ENCODE peak calls at places on chromosomes 2 and 18, in ten cellular contexts. J is K562, I is transverse colon, M is esophagus squamous epithelium, W is adrenal gland, C is right lobe of liver, A is spleen, T is heart left ventricle, U is Peyer's patch, E is breast epithelium. Z is an unnamed sample.
A peak's percentile ranks its signal among the peaks of the same experiment; 100 is the strongest.

GRCh38 chr2:8134105-8134903 is 547.6 kb upstream of the ID2 start:
- DNase-seq in M (no peak), E (no peak), I (peak; percentile 53), T (no peak), W (no peak), A (no peak), U (no peak), C (no peak), J (no peak), Z (no peak)

GRCh38 chr2:214246417-214246816 is 164.4 kb upstream of the VWC2L start:
- DNase-seq in E (no peak), C (no peak), I (no peak), J (no peak), A (no peak), U (no peak), M (no peak), W (no peak), T (no peak), Z (no peak)

GRCh38 chr2:120556908-120557307 is 178.8 kb upstream of the GLI2 start:
- DNase-seq in W (no peak), M (no peak), J (no peak), I (no peak), U (no peak), E (no peak), T (no peak), C (no peak), A (no peak), Z (no peak)

GRCh38 chr2:86223682-86224560 is 24.7 kb downstream of the MRPL35 start:
- DNase-seq in M (no peak), I (no peak), A (no peak), U (no peak), W (no peak), T (no peak), C (no peak), J (no peak), E (no peak), Z (no peak)

GRCh38 chr2:42951263-42951938 is 159.0 kb upstream of the HAAO start:
- DNase-seq in T (peak; percentile 75), E (no peak), A (no peak), W (peak; percentile 30), I (no peak), J (no peak), M (no peak), C (no peak), U (no peak), Z (no peak)

GRCh38 chr2:30894498-30895119 is 87.4 kb upstream of the CAPN13 start:
- DNase-seq in J (no peak), C (no peak), A (no peak), W (no peak), U (no peak), T (no peak), E (no peak), M (no peak), I (no peak), Z (no peak)

GRCh38 chr2:40658917-40659316 is 207.0 kb upstream of the SLC8A1 start:
- DNase-seq in T (no peak), A (no peak), E (no peak), I (no peak), C (no peak), W (no peak), U (no peak), J (no peak), M (no peak), Z (no peak)

GRCh38 chr2:69385443-69386151 is 1.4 kb downstream of the GFPT1 start:
- DNase-seq in I (peak; percentile 28), E (no peak), W (no peak), U (no peak), J (peak; percentile 61), C (no peak), T (no peak), A (no peak), M (no peak), Z (no peak)

GRCh38 chr18:10430696-10431095 is 23.7 kb upstream of the APCDD1 start:
- DNase-seq in U (no peak), I (no peak), T (no peak), J (no peak), M (no peak), W (no peak), E (no peak), A (no peak), C (no peak), Z (no peak)

GRCh38 chr18:46073474-46074331 is 1.6 kb upstream of the PSTPIP2 start:
- DNase-seq in A (peak; percentile 50), J (peak; percentile 70), U (no peak), M (no peak), C (no peak), E (no peak), T (no peak), W (peak; percentile 69), I (peak; percentile 39), Z (peak; percentile 93)

GRCh38 chr2:54613794-54614257 is 109.6 kb upstream of the EML6 start:
- DNase-seq in T (no peak), U (no peak), W (peak; percentile 65), E (no peak), J (no peak), C (no peak), M (no peak), I (no peak), A (no peak), Z (no peak)

GRCh38 chr2:216094701-216095100 is 13.0 kb downstream of the TMEM169 start:
- DNase-seq in A (no peak), E (no peak), U (no peak), I (no peak), J (no peak), C (no peak), M (no peak), W (no peak), T (no peak), Z (no peak)

GRCh38 chr2:11656671-11657101 is 13.3 kb downstream of the NTSR2 start:
- DNase-seq in W (no peak), J (peak; percentile 50), C (no peak), M (no peak), E (no peak), A (peak; percentile 78), U (no peak), I (peak; percentile 51), T (no peak), Z (no peak)

GRCh38 chr2:203623104-203623503 is 83.3 kb upstream of the CD28 start:
- DNase-seq in M (no peak), T (no peak), U (no peak), E (no peak), C (no peak), J (no peak), A (no peak), I (no peak), W (no peak), Z (no peak)

GRCh38 chr18:57831597-57832377 is 28.7 kb upstream of the ATP8B1 start:
- DNase-seq in M (no peak), J (no peak), C (no peak), W (no peak), I (no peak), U (no peak), A (no peak), T (no peak), E (no peak), Z (no peak)

GRCh38 chr2:60416221-60417008 is 137.0 kb downstream of the BCL11A start:
- DNase-seq in M (no peak), A (no peak), C (no peak), J (no peak), E (no peak), U (peak; percentile 61), I (peak; percentile 47), W (peak; percentile 87), T (no peak), Z (no peak)

GRCh38 chr2:106272202-106272807 is 78.2 kb upstream of the UXS1 start:
- DNase-seq in I (no peak), E (no peak), U (no peak), A (no peak), W (no peak), M (no peak), J (no peak), C (no peak), T (no peak), Z (peak; percentile 19)

DNA sequence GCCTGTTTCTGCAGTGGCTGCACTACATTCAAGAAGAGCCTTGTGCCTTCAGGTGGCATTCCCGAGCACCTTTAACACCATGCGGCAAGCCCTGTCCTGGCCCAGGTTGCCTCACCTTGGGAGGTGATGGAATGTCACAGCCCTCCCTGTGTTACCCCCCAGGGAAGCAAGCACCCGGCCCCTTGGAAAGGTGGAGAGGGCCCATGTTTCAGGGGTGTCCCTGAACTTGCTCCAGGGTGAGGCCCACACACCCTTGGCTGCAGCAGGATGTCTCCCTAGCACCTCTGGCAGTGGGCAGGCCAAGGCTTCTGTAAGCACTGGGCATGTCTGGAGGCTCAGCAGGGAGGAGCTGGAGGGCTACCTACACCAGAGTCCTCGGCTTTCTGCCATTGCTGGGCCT is 29.3 kb upstream of the ACAA2 start:
- DNase-seq in M (no peak), C (no peak), J (no peak), E (no peak), T (no peak), I (no peak), A (no peak), W (no peak), U (no peak), Z (no peak)
- H3K36me3 ChIP-seq in M (no peaks in the 10 kb centered on the region), C (no peaks in the 10 kb centered on the region), J (no peaks in the 10 kb centered on the region), E (no peaks in the 10 kb centered on the region), T (no peaks in the 10 kb centered on the region), I (peaks cover 8% of the 10 kb centered on the region), A (no peaks in the 10 kb centered on the region), W (no peaks in the 10 kb centered on the region), U (no peaks in the 10 kb centered on the region), Z (no peaks in the 10 kb centered on the region)

DNA sequence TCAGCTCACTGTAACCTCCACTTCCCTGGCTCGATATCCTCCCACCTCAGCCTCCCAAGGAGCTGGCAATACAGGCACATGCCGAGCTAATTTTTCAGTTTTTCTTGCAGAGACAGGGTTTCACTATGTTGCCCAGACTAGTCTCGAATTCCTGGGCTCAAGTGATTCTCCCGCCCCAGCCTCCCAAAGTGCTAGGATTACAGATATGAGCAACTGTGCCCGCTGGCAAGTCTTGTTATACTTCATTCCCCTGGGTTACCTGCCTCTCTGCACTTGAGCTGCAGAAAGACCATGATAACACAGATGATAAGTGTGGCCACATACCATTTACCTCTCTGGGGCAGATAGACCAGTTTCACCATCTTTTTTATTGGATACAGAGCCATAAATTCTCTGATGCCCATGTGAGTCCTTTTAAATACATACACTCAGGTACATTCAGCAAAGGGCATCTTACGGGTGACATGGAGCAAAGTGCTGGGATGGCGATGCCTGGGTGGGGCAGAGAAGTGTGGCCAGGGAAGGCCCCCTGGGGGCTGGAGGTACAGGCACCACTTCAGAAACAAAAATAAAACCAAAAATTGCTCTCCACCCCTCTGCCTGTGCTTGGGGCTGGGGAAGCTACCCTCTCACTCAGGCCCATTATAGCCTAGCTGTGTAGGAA is 20.4 kb downstream of the CCT7 start:
- DNase-seq in C (no peak), W (no peak), I (no peak), T (no peak), M (no peak), E (no peak), A (no peak), U (no peak), J (no peak), Z (no peak)
- TF ChIP-seq POLR2A in C (no peak), W (no peak), I (no peak), T (no peak), M (no peak), E (no peak), A (no peak), U (no peak), J (no peak), Z (no peak)

GRCh38 chr2:182732736-182733135 is 16.7 kb downstream of the DNAJC10 start:
- DNase-seq in A (no peak), J (no peak), W (no peak), T (no peak), E (no peak), C (no peak), I (no peak), U (no peak), M (no peak), Z (no peak)
- H3K36me3 ChIP-seq in A (peaks cover 13% of the 10 kb centered on the region), J (peaks cover 64% of the 10 kb centered on the region), W (peaks cover 22% of the 10 kb centered on the region), T (peaks cover 9% of the 10 kb centered on the region), E (no peaks in the 10 kb centered on the region), C (no peaks in the 10 kb centered on the region), I (peaks cover 24% of the 10 kb centered on the region), U (no peaks in the 10 kb centered on the region), M (no peaks in the 10 kb centered on the region), Z (peaks cover 57% of the 10 kb centered on the region)

GRCh38 chr2:218269900-218270720 is at the start of the genes AAMP and PNKD:
- DNase-seq in A (peak; percentile 100), C (peak; percentile 100), T (peak; percentile 100), I (peak; percentile 100), W (peak; percentile 100), U (peak; percentile 100), M (peak; percentile 99), J (peak; percentile 98), E (peak; percentile 100), Z (peak; percentile 100)
- TF ChIP-seq POLR2A in A (peak; percentile 48), C (peak; percentile 76), T (peak; percentile 89), I (peak; percentile 84), W (peak; percentile 44), U (peak; percentile 54), M (peak; percentile 60), J (peak; percentile 83), E (peak; percentile 74), Z (peak; percentile 49)

Z was measured in esophagus muscularis mucosa.